ENCODE peak calls at places on chromosomes 5 and 9, in nine cellular contexts. U, O, D, Z, Y, M, T, H and W are unnamed samples.
A peak's percentile ranks its signal among the peaks of the same experiment; 100 is the strongest.

GRCh38 chr9:105921057-105921721 is 226.8 kb downstream of the TMEM38B start:
- DNase-seq in U (no peak), O (no peak), D (no peak), Z (no peak), Y (no peak), M (no peak), T (no peak), H (no peak), W (no peak)

GRCh38 chr5:76691470-76692273 is 24.3 kb upstream of the F2R start:
- DNase-seq in U (no peak), O (no peak), D (no peak), Z (no peak), Y (no peak), M (no peak), T (no peak), H (no peak), W (no peak)

GRCh38 chr5:12704955-12705354 is 800.7 kb upstream of the CTNND2 start:
- DNase-seq in U (no peak), O (no peak), D (peak; percentile 56), Z (no peak), Y (no peak), M (no peak), T (no peak), H (peak; percentile 30), W (no peak)

GRCh38 chr9:114790521-114790920 is 15.3 kb downstream of the TNFSF15 start:
- DNase-seq in U (no peak), O (no peak), D (no peak), Z (no peak), Y (no peak), M (no peak), T (no peak), H (no peak), W (no peak)

GRCh38 chr9:4600363-4600762 is 61.7 kb upstream of the PLPP6 start:
- DNase-seq in U (no peak), O (no peak), D (no peak), Z (no peak), Y (no peak), M (no peak), T (no peak), H (no peak), W (peak; percentile 49)

GRCh38 chr9:98811051-98811650 is 3.7 kb downstream of the GALNT12 start:
- DNase-seq in U (no peak), O (no peak), D (peak; percentile 78), Z (no peak), Y (no peak), M (no peak), T (no peak), H (no peak), W (no peak)

GRCh38 chr9:131609116-131609830 is 64.0 kb downstream of the PRRT1B start:
- DNase-seq in U (peak; percentile 89), O (no peak), D (no peak), Z (no peak), Y (no peak), M (no peak), T (no peak), H (peak; percentile 38), W (no peak)

GRCh38 chr5:169602535-169602934 is 19.0 kb downstream of the SPDL1 start:
- DNase-seq in U (no peak), O (no peak), D (peak; percentile 85), Z (no peak), Y (no peak), M (no peak), T (no peak), H (no peak), W (no peak)

GRCh38 chr9:26159575-26160392 is 481.5 kb upstream of the TUSC1 start:
- DNase-seq in U (no peak), O (no peak), D (no peak), Z (no peak), Y (no peak), M (no peak), T (no peak), H (no peak), W (no peak)

GRCh38 chr9:123102380-123103113 is 69.1 kb downstream of the GPR21 start:
- DNase-seq in U (no peak), O (no peak), D (peak; percentile 6), Z (no peak), Y (no peak), M (no peak), T (no peak), H (peak; percentile 70), W (no peak)

GRCh38 chr5:134038143-134038542 is 33.4 kb upstream of the VDAC1 start:
- DNase-seq in U (no peak), O (no peak), D (no peak), Z (no peak), Y (no peak), M (no peak), T (no peak), H (no peak), W (no peak)

GRCh38 chr5:16446993-16447392 is 18.6 kb downstream of the ZNF622 start:
- DNase-seq in U (no peak), O (no peak), D (no peak), Z (no peak), Y (no peak), M (no peak), T (no peak), H (peak; percentile 27), W (no peak)

GRCh38 chr5:77892061-77893010 is 116.2 kb upstream of the TBCA start:
- DNase-seq in U (no peak), O (no peak), D (no peak), Z (no peak), Y (no peak), M (no peak), T (no peak), H (no peak), W (no peak)

GRCh38 chr5:169433221-169433651 is 132.3 kb upstream of the SLIT3 start:
- DNase-seq in U (no peak), O (no peak), D (no peak), Z (no peak), Y (no peak), M (no peak), T (no peak), H (no peak), W (no peak)

GRCh38 chr5:6488021-6488420 is 39.4 kb downstream of the UBE2QL1 start:
- DNase-seq in U (no peak), O (no peak), D (peak; percentile 44), Z (no peak), Y (no peak), M (no peak), T (no peak), H (no peak), W (no peak)

GRCh38 chr9:124216474-124217176 is 41.1 kb upstream of the NEK6 start:
- DNase-seq in U (peak; percentile 54), O (no peak), D (no peak), Z (peak; percentile 59), Y (no peak), M (no peak), T (peak; percentile 56), H (no peak), W (peak; percentile 36)

GRCh38 chr5:141681695-141682641 is at the start of gene ARAP3:
- DNase-seq in U (peak; percentile 90), O (no peak), D (peak; percentile 85), Z (peak; percentile 88), Y (no peak), M (peak; percentile 74), T (peak; percentile 86), H (peak; percentile 85), W (peak; percentile 24)

GRCh38 chr9:136267261-136268111 is 21.9 kb upstream of the QSOX2 start:
- DNase-seq in U (peak; percentile 92), O (peak; percentile 74), D (peak; percentile 75), Z (peak; percentile 75), Y (peak; percentile 58), M (peak; percentile 85), T (peak; percentile 85), H (peak; percentile 85), W (peak; percentile 86)

GRCh38 chr5:94992325-94992724 is 292.6 kb downstream of the MCTP1 start:
- DNase-seq in U (no peak), O (no peak), D (no peak), Z (no peak), Y (no peak), M (no peak), T (no peak), H (no peak), W (no peak)

GRCh38 chr9:131869312-131869711 is 129.4 kb upstream of the RAPGEF1 start:
- DNase-seq in U (no peak), O (no peak), D (no peak), Z (no peak), Y (no peak), M (no peak), T (no peak), H (peak; percentile 78), W (no peak)

GRCh38 chr5:156920042-156920860 is 42.8 kb downstream of the TIMD4 start:
- DNase-seq in U (no peak), O (no peak), D (peak; percentile 22), Z (no peak), Y (no peak), M (no peak), T (peak; percentile 19), H (no peak), W (peak; percentile 37)

GRCh38 chr9:111052831-111053230 is 14.6 kb upstream of the LPAR1 start:
- DNase-seq in U (no peak), O (no peak), D (peak; percentile 18), Z (no peak), Y (no peak), M (no peak), T (no peak), H (no peak), W (no peak)

GRCh38 chr5:150180241-150181027 is 9.4 kb upstream of the SLC6A7 start:
- DNase-seq in U (peak; percentile 84), O (no peak), D (no peak), Z (peak; percentile 63), Y (no peak), M (no peak), T (peak; percentile 73), H (no peak), W (no peak)
- H3K4me3 ChIP-seq in U (no peak overlapping the region), O (no peak overlapping the region), D (no peak overlapping the region), Z (no peak overlapping the region), Y (no peak overlapping the region), M (no peak overlapping the region), T (no peak overlapping the region), H (no peak overlapping the region), W (no peak overlapping the region)

GRCh38 chr5:31477971-31478370 is 53.9 kb downstream of the DROSHA start:
- DNase-seq in U (no peak), O (no peak), D (no peak), Z (no peak), Y (no peak), M (no peak), T (no peak), H (no peak), W (no peak)
- H3K36me3 ChIP-seq in U (no peaks in the 10 kb centered on the region), O (peaks cover 8% of the 10 kb centered on the region), D (peaks cover 6% of the 10 kb centered on the region), Z (peaks cover 6% of the 10 kb centered on the region), Y (no peaks in the 10 kb centered on the region), M (no peaks in the 10 kb centered on the region), T (no peaks in the 10 kb centered on the region), H (no peaks in the 10 kb centered on the region), W (peaks cover 11% of the 10 kb centered on the region)

GRCh38 chr5:64665243-64665642 is 25.1 kb upstream of the SHISAL2B start:
- DNase-seq in U (no peak), O (no peak), D (no peak), Z (no peak), Y (no peak), M (no peak), T (no peak), H (no peak), W (no peak)
- H3K27ac ChIP-seq in U (no peak overlapping the region), O (no peak overlapping the region), D (no peak overlapping the region), Z (no peak overlapping the region), Y (no peak overlapping the region), M (no peak overlapping the region), T (no peak overlapping the region), H (no peak overlapping the region), W (no peak overlapping the region)

DNA sequence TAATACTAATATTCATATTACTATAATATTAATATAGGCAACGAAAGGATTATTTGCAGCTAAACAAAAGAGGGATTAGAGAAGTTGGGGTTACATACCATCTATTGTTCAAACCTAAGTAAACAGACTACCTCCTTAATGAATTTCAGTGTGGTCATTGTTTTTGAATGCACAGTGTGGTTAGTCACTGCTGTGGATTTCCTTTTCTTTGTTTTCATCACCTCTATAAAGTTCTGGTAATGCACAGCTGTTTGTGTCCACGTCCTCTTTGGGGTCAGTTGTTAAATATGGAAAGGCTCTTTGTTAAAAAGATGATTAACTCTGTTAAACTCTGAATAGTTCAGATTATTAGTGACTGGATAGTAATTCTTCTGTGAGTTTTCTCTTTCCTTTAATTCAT is 233.6 kb downstream of the MAST4 start:
- DNase-seq in U (no peak), O (no peak), D (peak; percentile 26), Z (no peak), Y (no peak), M (no peak), T (no peak), H (peak; percentile 36), W (no peak)
- H3K4me3 ChIP-seq in U (no peak overlapping the region), O (no peak overlapping the region), D (no peak overlapping the region), Z (no peak overlapping the region), Y (no peak overlapping the region), M (no peak overlapping the region), T (no peak overlapping the region), H (no peak overlapping the region), W (no peak overlapping the region)